ENCODE peak calls at places on chromosomes 12 and 14, in four cellular contexts. Y, F, A and K are unnamed samples.

GRCh38 chr14:92692822-92693226 is 55.6 kb downstream of the LGMN start:
- DNase-seq in F (peak; percentile 81), A (no peak), Y (peak; percentile 96), K (peak; percentile 85)

GRCh38 chr12:25769076-25769945 is 189.2 kb upstream of the RASSF8 start:
- DNase-seq in Y (no peak), F (peak; percentile 8), A (no peak), K (no peak)

GRCh38 chr14:26984318-26985177 is 386.7 kb upstream of the NOVA1 start:
- DNase-seq in F (peak; percentile 25), Y (peak; percentile 52), A (no peak), K (peak; percentile 34)

GRCh38 chr14:94145902-94146527 is 16.6 kb upstream of the IFI27L2 start:
- DNase-seq in Y (no peak), F (no peak), A (no peak), K (no peak)

GRCh38 chr12:71477609-71478008 is 38.0 kb downstream of the LGR5 start:
- DNase-seq in Y (no peak), F (no peak), A (no peak), K (no peak)

GRCh38 chr12:15192721-15193120 is 28.5 kb downstream of the RERG start:
- DNase-seq in Y (no peak), A (no peak), F (no peak), K (no peak)

GRCh38 chr12:127254420-127254955 is 1012.5 kb upstream of the TMEM132C start:
- DNase-seq in A (no peak), F (no peak), Y (no peak), K (no peak)

GRCh38 chr12:128994869-128995268 is 141.6 kb downstream of the GLT1D1 start:
- DNase-seq in Y (peak; percentile 83), A (no peak), F (no peak), K (no peak)

GRCh38 chr12:33111850-33112249 is 215.3 kb upstream of the PKP2 start:
- DNase-seq in A (no peak), F (no peak), Y (no peak), K (no peak)

GRCh38 chr14:59325906-59326305 is 137.4 kb downstream of the DAAM1 start:
- DNase-seq in A (no peak), F (no peak), Y (no peak), K (no peak)

GRCh38 chr14:69101331-69101826 is 51.5 kb downstream of the DCAF5 start:
- DNase-seq in Y (no peak), F (no peak), A (no peak), K (no peak)

GRCh38 chr12:58420496-58420895 is 479.1 kb downstream of the ATP23 start:
- DNase-seq in A (no peak), Y (no peak), F (no peak), K (no peak)

GRCh38 chr12:108337235-108338223 is 1.6 kb downstream of the CMKLR1 start:
- DNase-seq in F (no peak), Y (no peak), A (no peak), K (no peak)

GRCh38 chr12:117900561-117900960 is 68.2 kb downstream of the KSR2 start:
- DNase-seq in Y (no peak), A (no peak), F (no peak), K (no peak)

GRCh38 chr12:52867636-52868035 is 18.8 kb upstream of the KRT78 start:
- DNase-seq in A (no peak), F (no peak), Y (no peak), K (peak; percentile 84)

GRCh38 chr14:65359503-65359902 is 53.0 kb upstream of the FUT8 start:
- DNase-seq in F (no peak), Y (no peak), A (no peak), K (no peak)

GRCh38 chr12:12776261-12776660 is 9.2 kb upstream of the APOLD1 start:
- DNase-seq in F (peak; percentile 96), A (no peak), Y (no peak), K (no peak)

GRCh38 chr14:63100597-63100996 is 55.3 kb upstream of the KCNH5 start:
- DNase-seq in A (no peak), F (no peak), Y (no peak), K (no peak)

GRCh38 chr12:59088673-59089072 is 168.4 kb upstream of the LRIG3 start:
- DNase-seq in F (no peak), A (no peak), Y (no peak), K (no peak)

GRCh38 chr12:34401659-34402227 is 379.4 kb downstream of the ALG10 start:
- DNase-seq in A (no peak), F (no peak), Y (peak; percentile 29), K (peak; percentile 62)

GRCh38 chr14:100275214-100275613 is 31.0 kb downstream of the SLC25A29 start:
- DNase-seq in F (no peak), A (no peak), Y (no peak), K (no peak)

GRCh38 chr14:100268591-100269207 is 29.8 kb downstream of the YY1 start:
- DNase-seq in Y (no peak), A (no peak), F (no peak), K (no peak)

GRCh38 chr14:100267990-100268389 is 29.0 kb downstream of the YY1 start:
- DNase-seq in A (no peak), Y (no peak), F (no peak), K (no peak)

GRCh38 chr14:100274250-100274649 is 32.0 kb downstream of the SLC25A29 start:
- DNase-seq in Y (no peak), F (no peak), A (no peak), K (no peak)

DNA sequence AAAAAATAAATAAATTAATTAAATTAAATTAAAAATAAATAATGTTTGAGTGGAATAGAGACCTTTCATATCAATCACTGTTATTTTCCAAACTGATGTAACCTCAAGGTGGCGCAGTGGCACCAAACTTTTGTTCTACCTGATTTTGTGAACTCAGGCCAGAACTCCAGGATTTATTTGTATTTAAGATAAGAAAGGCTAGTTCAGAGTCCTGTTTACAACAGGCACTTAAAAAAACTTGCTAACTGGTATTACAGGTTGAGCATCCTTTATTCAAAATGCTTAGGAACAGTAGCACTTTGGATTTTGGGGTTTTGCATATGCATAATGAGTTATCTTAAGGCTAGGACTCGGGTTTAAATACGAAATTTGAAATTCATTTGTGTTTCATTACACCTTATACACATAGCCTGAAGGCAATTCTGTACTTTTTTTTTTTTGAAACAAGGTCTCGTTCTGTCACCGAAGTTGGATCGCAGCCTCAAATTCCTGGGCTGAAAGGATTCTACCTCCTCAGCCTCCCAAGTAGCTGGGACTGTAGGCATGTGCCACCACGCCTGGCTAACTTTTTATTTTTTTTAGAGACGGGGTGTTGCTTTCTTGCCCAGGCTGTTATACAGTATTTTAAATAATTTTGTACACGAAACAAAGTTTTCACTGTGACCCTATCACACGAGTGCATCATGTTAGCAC is 32.4 kb downstream of the YY1 start:
- DNase-seq in A (no peak), F (peak; percentile 94), Y (peak; percentile 70), K (no peak)
- TF ChIP-seq CTCF in A (no peak), F (peak; percentile 72), Y (peak; percentile 67), K (no peak)

DNA sequence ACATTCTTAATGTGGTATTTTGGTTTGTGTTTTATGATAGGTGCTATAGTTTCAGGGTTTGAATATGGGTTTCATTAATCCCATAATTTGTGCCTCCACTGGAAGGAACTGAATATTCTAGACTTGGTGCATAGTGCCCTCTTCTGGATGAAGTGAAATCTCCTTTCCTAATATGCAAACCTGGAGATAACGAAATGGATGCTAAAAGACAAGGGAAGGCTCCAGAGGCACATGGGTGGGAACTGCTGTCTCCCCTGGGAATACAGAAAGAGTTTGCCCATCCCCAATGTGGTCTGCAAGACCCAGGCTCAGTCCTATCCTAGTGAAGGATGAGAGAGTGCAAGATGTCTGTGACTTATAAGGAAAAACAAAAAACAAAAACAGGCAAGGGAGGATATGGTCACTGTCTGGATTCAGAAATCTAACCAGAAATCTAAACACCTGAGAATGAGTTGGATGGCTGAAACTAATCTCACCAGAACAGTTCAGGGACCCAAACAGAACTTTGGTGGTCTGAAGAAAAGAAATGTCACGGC is 142.3 kb upstream of the TMPO start:
- DNase-seq in F (no peak), Y (no peak), A (no peak), K (no peak)
- TF ChIP-seq CTCF in F (peak; percentile 83), Y (peak; percentile 47), A (no peak), K (peak; percentile 41)

DNA sequence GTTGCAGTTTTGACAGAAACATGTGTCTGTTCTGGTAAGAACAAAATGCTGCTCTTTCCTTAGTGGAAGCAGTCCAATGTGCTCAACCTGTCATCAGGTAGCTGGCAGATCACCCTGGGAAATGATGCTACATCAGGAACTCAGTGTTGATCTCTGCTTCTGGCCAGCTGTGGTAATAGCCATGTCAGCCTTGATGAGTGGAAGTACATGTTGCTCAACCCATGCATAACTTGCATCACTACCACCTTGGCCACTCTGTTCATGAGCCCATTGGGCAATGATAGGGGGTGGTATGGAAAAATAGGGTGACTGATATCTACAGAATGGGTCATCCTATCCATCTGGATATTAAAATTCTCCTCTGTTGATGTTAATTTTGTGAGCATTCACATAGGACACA is 411.0 kb downstream of the C12orf50 start:
- DNase-seq in Y (no peak), F (no peak), A (no peak), K (no peak)
- TF ChIP-seq CTCF in Y (no peak), F (no peak), A (no peak), K (no peak)

DNA sequence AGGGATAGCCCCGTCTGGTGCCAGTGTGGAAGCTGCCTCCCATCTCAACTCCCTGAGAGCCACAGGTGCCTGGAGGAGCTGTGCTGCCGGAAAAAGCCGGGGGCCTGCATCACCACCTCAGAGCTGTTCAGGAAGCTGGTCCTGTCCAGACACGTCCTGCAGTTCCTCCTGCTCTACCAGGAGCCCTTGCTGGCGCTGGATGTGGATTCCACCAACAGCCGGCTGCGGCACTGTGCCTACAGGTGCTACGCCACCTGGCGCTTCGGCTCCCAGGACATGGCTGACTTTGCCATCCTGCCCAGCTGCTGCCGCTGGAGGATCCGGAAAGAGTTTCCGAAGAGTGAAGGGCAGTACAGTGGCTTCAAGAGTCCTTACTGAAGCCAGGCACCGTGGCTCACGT is 25.5 kb upstream of the P2RX4 start:
- DNase-seq in A (no peak), F (no peak), Y (no peak), K (peak; percentile 79)
- TF ChIP-seq CTCF in A (no peak), F (no peak), Y (no peak), K (no peak)